ENCODE peak calls at places on chromosomes 5 and 9, in four cellular contexts. P is ELR; D is activated CD4-positive, alpha-beta T cell treated with anti-CD3 and anti-CD28 coated beads, Interleukin-2, amount 50 U/mL, for 4 hours; C is gastrocnemius medialis. E is an unnamed sample.

GRCh38 chr5:142551242-142552067 is 134.4 kb downstream of the FGF1 start:
- DNase-seq in P (peak), D (no peak), C (no peak), E (no peak)

GRCh38 chr5:72417333-72418062 is 89.7 kb downstream of the ZNF366 start:
- DNase-seq in P (no peak), D (no peak), C (no peak), E (no peak)

GRCh38 chr5:142304013-142304701 is 20.7 kb downstream of the SPRY4 start:
- DNase-seq in P (peak), D (no peak), C (no peak), E (no peak)

GRCh38 chr5:36878421-36879088 is 2.0 kb downstream of the NIPBL start:
- DNase-seq in P (peak), D (no peak), C (no peak), E (no peak)

GRCh38 chr5:180026320-180026719 is 45.2 kb downstream of the RNF130 start:
- DNase-seq in P (peak), D (no peak), C (peak), E (peak)

GRCh38 chr5:96565843-96566242 is 96.3 kb upstream of the CAST start:
- DNase-seq in P (peak), D (no peak), C (no peak), E (no peak)

GRCh38 chr5:33291216-33292000 is 149.4 kb upstream of the TARS1 start:
- DNase-seq in P (no peak), D (no peak), C (peak), E (no peak)

GRCh38 chr9:99693888-99694287 is 127.8 kb upstream of the NR4A3 start:
- DNase-seq in P (no peak), D (no peak), C (no peak), E (no peak)

GRCh38 chr5:73451218-73452130 is 2.9 kb upstream of the FOXD1 start:
- DNase-seq in P (peak), D (peak), C (no peak), E (peak)

GRCh38 chr9:125296843-125297372 is 35.3 kb downstream of the GAPVD1 start:
- DNase-seq in P (no peak), D (no peak), C (no peak), E (no peak)

E was measured in NK-92 treated with Interleukin-12 subunit alpha and Interleukin-12 subunit beta, amount 100 ng/mL, for 24 hours.